ENCODE peak calls at places on chromosomes 11 and 22, in nine cellular contexts. N is Right ventricle myocardium superior; D is gastroesophageal sphincter; H is body of pancreas; L is pancreas; Q is gastrocnemius medialis; A is left colon; T is stimulated activated naive CD8-positive, alpha-beta T cell treated with anti-CD3 and anti-CD28 coated beads, Interleukin-15, Interleukin-2, amounts not matched to agents 100 U/mL and 50 U/mL, for 24 hours; Y is WTC11. I is an unnamed sample.

GRCh38 chr22:29344137-29344536 is 28.6 kb upstream of the RASL10A start:
- ATAC-seq in A (peak), H (peak), Q (peak), L (peak), T (no peak), D (peak), Y (no peak), N (peak), I (peak)

GRCh38 chr22:38243007-38243775 is 29.6 kb downstream of the TMEM184B start:
- ATAC-seq in H (no peak), D (no peak), L (peak), A (peak), T (no peak), Q (no peak), Y (no peak), N (peak), I (peak)

GRCh38 chr22:26673485-26673884 is 16.1 kb downstream of the MIAT start:
- ATAC-seq in L (no peak), Y (no peak), D (no peak), Q (no peak), T (no peak), N (no peak), A (peak), H (no peak), I (peak)

GRCh38 chr11:68256331-68256741 is 15.4 kb downstream of the C11orf24 start:
- ATAC-seq in A (no peak), N (peak), T (no peak), Y (no peak), D (peak), L (no peak), Q (no peak), H (no peak), I (no peak)

GRCh38 chr11:298406-299065 is 790 bp downstream of the IFITM5 start:
- ATAC-seq in T (no peak), Q (no peak), D (no peak), H (peak), A (peak), N (no peak), L (peak), Y (no peak), I (no peak)

GRCh38 chr11:92347404-92347803 is 122.8 kb downstream of the FAT3 start:
- ATAC-seq in D (no peak), H (no peak), A (no peak), N (no peak), T (no peak), Q (no peak), Y (peak), L (no peak), I (no peak)

GRCh38 chr11:2716376-2717095 is 16.7 kb upstream of the KCNQ1OT1 start:
- ATAC-seq in N (peak), D (no peak), L (no peak), H (no peak), T (no peak), Y (no peak), A (no peak), Q (no peak), I (no peak)

GRCh38 chr11:120954381-120954780 is 69.5 kb upstream of the TBCEL start:
- ATAC-seq in L (no peak), D (no peak), T (no peak), A (no peak), Q (no peak), N (no peak), H (no peak), Y (no peak), I (no peak)

GRCh38 chr11:43989162-43989961 is 46.9 kb downstream of the C11orf96 start:
- ATAC-seq in A (no peak), N (peak), T (no peak), D (no peak), H (peak), Y (peak), L (no peak), Q (peak), I (peak)

GRCh38 chr22:46561435-46561905 is 24.1 kb upstream of the CELSR1 start:
- ATAC-seq in L (no peak), D (no peak), H (no peak), Q (no peak), A (no peak), T (peak), N (no peak), Y (peak), I (peak)

GRCh38 chr11:16605440-16605970 is 132.9 kb upstream of the C11orf58 start:
- ATAC-seq in D (no peak), L (peak), H (no peak), Q (peak), T (no peak), N (peak), Y (peak), A (peak), I (no peak)

GRCh38 chr11:84812351-84813083 is 814.6 kb downstream of the DLG2 start:
- ATAC-seq in D (no peak), A (no peak), Q (no peak), H (no peak), N (no peak), L (no peak), Y (no peak), T (no peak), I (no peak)

GRCh38 chr22:45597460-45598192 is 74.0 kb upstream of the ATXN10 start:
- ATAC-seq in T (no peak), Q (peak), A (peak), N (peak), D (no peak), H (peak), Y (no peak), L (peak), I (no peak)

GRCh38 chr22:43263645-43264514 is 76.9 kb upstream of the TTLL12 start:
- ATAC-seq in H (peak), Y (no peak), N (peak), A (peak), T (peak), L (peak), Q (peak), D (peak), I (peak)

GRCh38 chr11:69167130-69167915 is 11.6 kb downstream of the SMIM38 start:
- ATAC-seq in D (no peak), H (no peak), N (no peak), T (peak), L (no peak), Y (no peak), Q (no peak), A (no peak), I (no peak)

GRCh38 chr11:1547467-1548098 is 24.5 kb downstream of the DUSP8 start:
- ATAC-seq in N (peak), Q (peak), Y (no peak), H (no peak), A (peak), D (peak), T (no peak), L (peak), I (peak)

GRCh38 chr11:83508804-83509203 is 222.6 kb upstream of the CCDC90B start:
- ATAC-seq in Q (no peak), H (peak), T (no peak), A (peak), Y (no peak), L (peak), D (no peak), N (no peak), I (peak)

GRCh38 chr11:73192272-73192671 is 25.8 kb upstream of the P2RY2 start:
- ATAC-seq in A (no peak), D (no peak), Q (no peak), Y (no peak), L (peak), N (no peak), T (no peak), H (no peak), I (peak)

GRCh38 chr11:45610627-45611026 is 54.8 kb downstream of the CHST1 start:
- ATAC-seq in D (no peak), Y (no peak), L (no peak), Q (no peak), N (peak), T (no peak), H (no peak), A (no peak), I (no peak)

GRCh38 chr11:10488121-10488580 is 33.1 kb downstream of the AMPD3 start:
- ATAC-seq in L (peak), T (peak), H (no peak), Y (peak), N (no peak), Q (no peak), D (no peak), A (peak), I (peak)

GRCh38 chr11:94147433-94147845 is 18.8 kb downstream of the PANX1 start:
- ATAC-seq in L (no peak), Q (no peak), D (no peak), Y (no peak), N (no peak), H (no peak), A (no peak), T (peak), I (no peak)